ENCODE peak calls at places on chromosome 5, in eight cellular contexts. One of them, this sample, is unnamed.
A peak's percentile ranks its signal among the peaks of the same experiment; 100 is the strongest.

GRCh38 chr5:149496166-149496565 is 55.1 kb downstream of the CSNK1A1 start:
- DNase-seq in A549: no peak
- DNase-seq in iPS-NIHi11: no peak
- DNase-seq in activated B cell treated with CpG ODN at 0.5 μM for 24 hours: no peak
- DNase-seq in activated naive CD4-positive, alpha-beta T cell treated with Interleukin-2 at 50 U/mL for 16 hours: no peak
- DNase-seq in M059J: no peak
- DNase-seq in stimulated activated CD4-positive, alpha-beta T cell treated with anti-CD3 and anti-CD28 coated beads, Interleukin-12 subunit alpha, Interleukin-12 subunit beta, amount 100 ng/mL, for 48 hours: no peak
- DNase-seq in CD4-positive, alpha-beta T cell: no peak
- DNase-seq in this sample: no peak

GRCh38 chr5:171367424-171368370 is 20.0 kb upstream of the NPM1 start:
- DNase-seq in A549: no peak
- DNase-seq in iPS-NIHi11: no peak
- DNase-seq in activated B cell treated with CpG ODN at 0.5 μM for 24 hours: no peak
- DNase-seq in activated naive CD4-positive, alpha-beta T cell treated with Interleukin-2 at 50 U/mL for 16 hours: no peak
- DNase-seq in M059J: peak; percentile 90
- DNase-seq in stimulated activated CD4-positive, alpha-beta T cell treated with anti-CD3 and anti-CD28 coated beads, Interleukin-12 subunit alpha, Interleukin-12 subunit beta, amount 100 ng/mL, for 48 hours: no peak
- DNase-seq in CD4-positive, alpha-beta T cell: no peak
- DNase-seq in this sample: peak; percentile 93

GRCh38 chr5:56310711-56311204 is 77.6 kb upstream of the ANKRD55 start:
- DNase-seq in A549: no peak
- DNase-seq in iPS-NIHi11: no peak
- DNase-seq in activated B cell treated with CpG ODN at 0.5 μM for 24 hours: no peak
- DNase-seq in activated naive CD4-positive, alpha-beta T cell treated with Interleukin-2 at 50 U/mL for 16 hours: no peak
- DNase-seq in M059J: peak; percentile 70
- DNase-seq in stimulated activated CD4-positive, alpha-beta T cell treated with anti-CD3 and anti-CD28 coated beads, Interleukin-12 subunit alpha, Interleukin-12 subunit beta, amount 100 ng/mL, for 48 hours: no peak
- DNase-seq in CD4-positive, alpha-beta T cell: no peak
- DNase-seq in this sample: no peak

GRCh38 chr5:133932441-133933168 is 35.8 kb downstream of the C5orf15 start:
- DNase-seq in A549: no peak
- DNase-seq in iPS-NIHi11: no peak
- DNase-seq in activated B cell treated with CpG ODN at 0.5 μM for 24 hours: peak; percentile 61
- DNase-seq in activated naive CD4-positive, alpha-beta T cell treated with Interleukin-2 at 50 U/mL for 16 hours: no peak
- DNase-seq in M059J: no peak
- DNase-seq in stimulated activated CD4-positive, alpha-beta T cell treated with anti-CD3 and anti-CD28 coated beads, Interleukin-12 subunit alpha, Interleukin-12 subunit beta, amount 100 ng/mL, for 48 hours: no peak
- DNase-seq in CD4-positive, alpha-beta T cell: no peak
- DNase-seq in this sample: no peak

GRCh38 chr5:50439221-50439620 is 1.9 kb downstream of the EMB start:
- DNase-seq in A549: no peak
- DNase-seq in iPS-NIHi11: no peak
- DNase-seq in activated B cell treated with CpG ODN at 0.5 μM for 24 hours: no peak
- DNase-seq in activated naive CD4-positive, alpha-beta T cell treated with Interleukin-2 at 50 U/mL for 16 hours: no peak
- DNase-seq in M059J: no peak
- DNase-seq in stimulated activated CD4-positive, alpha-beta T cell treated with anti-CD3 and anti-CD28 coated beads, Interleukin-12 subunit alpha, Interleukin-12 subunit beta, amount 100 ng/mL, for 48 hours: no peak
- DNase-seq in CD4-positive, alpha-beta T cell: no peak
- DNase-seq in this sample: no peak

GRCh38 chr5:169577966-169578365 is 5.6 kb upstream of the SPDL1 start:
- DNase-seq in A549: no peak
- DNase-seq in iPS-NIHi11: peak; percentile 7
- DNase-seq in activated B cell treated with CpG ODN at 0.5 μM for 24 hours: no peak
- DNase-seq in activated naive CD4-positive, alpha-beta T cell treated with Interleukin-2 at 50 U/mL for 16 hours: no peak
- DNase-seq in M059J: peak; percentile 40
- DNase-seq in stimulated activated CD4-positive, alpha-beta T cell treated with anti-CD3 and anti-CD28 coated beads, Interleukin-12 subunit alpha, Interleukin-12 subunit beta, amount 100 ng/mL, for 48 hours: no peak
- DNase-seq in CD4-positive, alpha-beta T cell: no peak
- DNase-seq in this sample: peak; percentile 18

GRCh38 chr5:113759505-113760145 is 246.1 kb downstream of the YTHDC2 start:
- DNase-seq in A549: no peak
- DNase-seq in iPS-NIHi11: no peak
- DNase-seq in activated B cell treated with CpG ODN at 0.5 μM for 24 hours: no peak
- DNase-seq in activated naive CD4-positive, alpha-beta T cell treated with Interleukin-2 at 50 U/mL for 16 hours: no peak
- DNase-seq in M059J: no peak
- DNase-seq in stimulated activated CD4-positive, alpha-beta T cell treated with anti-CD3 and anti-CD28 coated beads, Interleukin-12 subunit alpha, Interleukin-12 subunit beta, amount 100 ng/mL, for 48 hours: no peak
- DNase-seq in CD4-positive, alpha-beta T cell: no peak
- DNase-seq in this sample: no peak

GRCh38 chr5:119402555-119402954 is 46.7 kb downstream of the TNFAIP8 start:
- DNase-seq in A549: no peak
- DNase-seq in iPS-NIHi11: peak; percentile 19
- DNase-seq in activated B cell treated with CpG ODN at 0.5 μM for 24 hours: no peak
- DNase-seq in activated naive CD4-positive, alpha-beta T cell treated with Interleukin-2 at 50 U/mL for 16 hours: no peak
- DNase-seq in M059J: no peak
- DNase-seq in stimulated activated CD4-positive, alpha-beta T cell treated with anti-CD3 and anti-CD28 coated beads, Interleukin-12 subunit alpha, Interleukin-12 subunit beta, amount 100 ng/mL, for 48 hours: no peak
- DNase-seq in CD4-positive, alpha-beta T cell: no peak
- DNase-seq in this sample: no peak

GRCh38 chr5:140868721-140869554 is at the start of gene PCDHA11:
- DNase-seq in A549: peak; percentile 35
- DNase-seq in iPS-NIHi11: peak; percentile 41
- DNase-seq in activated B cell treated with CpG ODN at 0.5 μM for 24 hours: no peak
- DNase-seq in activated naive CD4-positive, alpha-beta T cell treated with Interleukin-2 at 50 U/mL for 16 hours: no peak
- DNase-seq in M059J: peak; percentile 63
- DNase-seq in stimulated activated CD4-positive, alpha-beta T cell treated with anti-CD3 and anti-CD28 coated beads, Interleukin-12 subunit alpha, Interleukin-12 subunit beta, amount 100 ng/mL, for 48 hours: no peak
- DNase-seq in CD4-positive, alpha-beta T cell: no peak
- DNase-seq in this sample: peak; percentile 42

GRCh38 chr5:167447466-167447865 is 844.0 kb upstream of the WWC1 start:
- DNase-seq in A549: no peak
- DNase-seq in iPS-NIHi11: no peak
- DNase-seq in activated B cell treated with CpG ODN at 0.5 μM for 24 hours: no peak
- DNase-seq in activated naive CD4-positive, alpha-beta T cell treated with Interleukin-2 at 50 U/mL for 16 hours: no peak
- DNase-seq in M059J: no peak
- DNase-seq in stimulated activated CD4-positive, alpha-beta T cell treated with anti-CD3 and anti-CD28 coated beads, Interleukin-12 subunit alpha, Interleukin-12 subunit beta, amount 100 ng/mL, for 48 hours: no peak
- DNase-seq in CD4-positive, alpha-beta T cell: no peak
- DNase-seq in this sample: no peak

GRCh38 chr5:112316731-112317130 is 102.3 kb downstream of the EPB41L4A start:
- DNase-seq in A549: no peak
- DNase-seq in iPS-NIHi11: no peak
- DNase-seq in activated B cell treated with CpG ODN at 0.5 μM for 24 hours: no peak
- DNase-seq in activated naive CD4-positive, alpha-beta T cell treated with Interleukin-2 at 50 U/mL for 16 hours: no peak
- DNase-seq in M059J: no peak
- DNase-seq in stimulated activated CD4-positive, alpha-beta T cell treated with anti-CD3 and anti-CD28 coated beads, Interleukin-12 subunit alpha, Interleukin-12 subunit beta, amount 100 ng/mL, for 48 hours: no peak
- DNase-seq in CD4-positive, alpha-beta T cell: no peak
- DNase-seq in this sample: peak; percentile 71

GRCh38 chr5:109740329-109740728 is 50.6 kb downstream of the MAN2A1 start:
- DNase-seq in A549: no peak
- DNase-seq in iPS-NIHi11: peak; percentile 23
- DNase-seq in activated B cell treated with CpG ODN at 0.5 μM for 24 hours: no peak
- DNase-seq in activated naive CD4-positive, alpha-beta T cell treated with Interleukin-2 at 50 U/mL for 16 hours: no peak
- DNase-seq in M059J: peak; percentile 76
- DNase-seq in stimulated activated CD4-positive, alpha-beta T cell treated with anti-CD3 and anti-CD28 coated beads, Interleukin-12 subunit alpha, Interleukin-12 subunit beta, amount 100 ng/mL, for 48 hours: no peak
- DNase-seq in CD4-positive, alpha-beta T cell: no peak
- DNase-seq in this sample: peak; percentile 87

GRCh38 chr5:139862803-139863202 is 67.2 kb downstream of the PSD2 start:
- DNase-seq in A549: no peak
- DNase-seq in iPS-NIHi11: peak; percentile 61
- DNase-seq in activated B cell treated with CpG ODN at 0.5 μM for 24 hours: no peak
- DNase-seq in activated naive CD4-positive, alpha-beta T cell treated with Interleukin-2 at 50 U/mL for 16 hours: no peak
- DNase-seq in M059J: no peak
- DNase-seq in stimulated activated CD4-positive, alpha-beta T cell treated with anti-CD3 and anti-CD28 coated beads, Interleukin-12 subunit alpha, Interleukin-12 subunit beta, amount 100 ng/mL, for 48 hours: no peak
- DNase-seq in CD4-positive, alpha-beta T cell: no peak
- DNase-seq in this sample: no peak